ENCODE peak calls at places on chromosomes 3 and 15, in eight cellular contexts. F, W, I, U, Q, Z, K and V are unnamed samples.

GRCh38 chr3:162141232-162141631 is 644.6 kb downstream of the OTOL1 start:
- DNase-seq in W (no peak), I (no peak), U (no peak), Q (no peak), K (no peak), F (no peak), Z (no peak), V (peak)

GRCh38 chr3:128950223-128950938 is 43.5 kb downstream of the CFAP92 start:
- DNase-seq in F (no peak), W (no peak), U (peak), Z (no peak), Q (peak), I (peak), K (peak), V (no peak)

GRCh38 chr3:10770547-10770946 is 45.5 kb upstream of the SLC6A11 start:
- DNase-seq in Q (no peak), F (no peak), W (no peak), U (no peak), I (peak), K (no peak), Z (no peak), V (no peak)

GRCh38 chr3:15332405-15333098 is at the start of gene SH3BP5:
- DNase-seq in I (peak), Z (peak), K (peak), W (peak), U (peak), Q (peak), F (peak), V (no peak)

GRCh38 chr15:93349146-93349545 is 260.1 kb upstream of the RGMA start:
- DNase-seq in K (peak), Z (no peak), U (no peak), W (no peak), F (no peak), Q (no peak), I (no peak), V (no peak)

GRCh38 chr3:121529308-121529707 is 16.5 kb downstream of the POLQ start:
- DNase-seq in U (no peak), I (no peak), K (no peak), Q (no peak), W (no peak), Z (no peak), F (no peak), V (no peak)

GRCh38 chr3:76044601-76045600 is 259.6 kb upstream of the ZNF717 start:
- DNase-seq in I (peak), F (peak), K (peak), Z (peak), W (peak), U (peak), Q (peak), V (peak)

GRCh38 chr15:40500584-40501330 is 30.0 kb downstream of the CHST14 start:
- DNase-seq in Q (no peak), K (no peak), W (no peak), F (no peak), U (no peak), Z (no peak), I (no peak), V (no peak)

GRCh38 chr3:116848402-116848801 is 138.8 kb downstream of the TUSC7 start:
- DNase-seq in K (no peak), F (no peak), U (no peak), I (no peak), Q (no peak), Z (no peak), W (no peak), V (no peak)

GRCh38 chr3:30714104-30714503 is 107.7 kb downstream of the TGFBR2 start:
- DNase-seq in K (no peak), W (no peak), I (no peak), U (no peak), F (no peak), Z (no peak), Q (no peak), V (no peak)

GRCh38 chr3:123914829-123915228 is 30.7 kb upstream of the MYLK start:
- DNase-seq in Z (no peak), I (no peak), Q (no peak), W (no peak), U (no peak), K (no peak), F (no peak), V (no peak)
- TF ChIP-seq CTCF in Z (no peak), I (no peak), Q (no peak), W (no peak), U (no peak), K (no peak), F (no peak), V (no peak)

DNA sequence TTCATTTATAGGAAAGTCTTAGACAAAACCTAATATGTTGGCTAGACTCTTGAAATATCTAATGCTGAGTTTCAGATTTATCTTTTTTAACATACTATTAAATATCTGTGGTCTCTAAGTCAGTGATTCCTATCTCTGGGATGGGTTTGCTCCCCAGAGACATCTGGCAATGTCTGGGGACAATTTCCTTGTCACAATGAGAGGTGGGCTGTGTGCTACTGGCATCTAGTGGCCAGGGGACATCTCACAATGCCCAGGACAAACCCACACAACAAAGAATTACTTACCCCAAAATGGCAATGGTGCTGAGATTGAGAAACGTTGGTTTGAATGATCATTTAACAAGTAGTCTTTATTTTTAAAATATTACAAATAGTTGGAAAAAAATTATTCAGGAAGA is 602.1 kb downstream of the MAGI1 start:
- DNase-seq in I (peak), Z (peak), Q (peak), U (peak), F (peak), K (peak), W (no peak), V (no peak)
- TF ChIP-seq CTCF in I (peak), Z (no peak), Q (peak), U (peak), F (peak), K (peak), W (no peak), V (peak)

GRCh38 chr3:55165704-55166103 is 237.8 kb upstream of the LRTM1 start:
- DNase-seq in Q (no peak), I (no peak), K (no peak), Z (no peak), W (no peak), U (no peak), F (no peak), V (no peak)

GRCh38 chr3:55164876-55165275 is 237.0 kb upstream of the LRTM1 start:
- DNase-seq in K (no peak), W (no peak), U (no peak), I (no peak), Q (no peak), F (no peak), Z (no peak), V (no peak)

GRCh38 chr3:55167586-55168317 is 239.9 kb upstream of the LRTM1 start:
- DNase-seq in Q (no peak), W (no peak), K (no peak), U (no peak), F (no peak), I (no peak), Z (no peak), V (no peak)

GRCh38 chr3:55165278-55165677 is 237.4 kb upstream of the LRTM1 start:
- DNase-seq in W (no peak), K (no peak), Q (no peak), Z (no peak), U (no peak), F (no peak), I (no peak), V (no peak)

GRCh38 chr3:55166577-55167555 is 239.0 kb upstream of the LRTM1 start:
- DNase-seq in Q (no peak), Z (no peak), U (peak), W (no peak), F (no peak), K (no peak), I (no peak), V (no peak)
- TF ChIP-seq CTCF in Q (no peak), Z (no peak), U (no peak), W (no peak), F (no peak), K (no peak), I (no peak), V (no peak)

GRCh38 chr15:51759557-51760070 is 8.2 kb downstream of the TMOD2 start:
- DNase-seq in I (peak), W (no peak), Z (peak), U (peak), K (peak), F (no peak), Q (no peak), V (peak)

GRCh38 chr15:51755790-51756189 is 4.4 kb downstream of the TMOD2 start:
- DNase-seq in I (no peak), W (no peak), F (no peak), K (no peak), U (no peak), Q (no peak), Z (no peak), V (no peak)

GRCh38 chr15:51756482-51756881 is 5.1 kb downstream of the TMOD2 start:
- DNase-seq in U (no peak), Q (no peak), W (no peak), F (no peak), Z (no peak), K (no peak), I (no peak), V (no peak)

GRCh38 chr15:51758645-51759044 is 7.2 kb downstream of the TMOD2 start:
- DNase-seq in I (no peak), F (no peak), Q (no peak), U (no peak), Z (no peak), K (no peak), W (peak), V (no peak)

DNA sequence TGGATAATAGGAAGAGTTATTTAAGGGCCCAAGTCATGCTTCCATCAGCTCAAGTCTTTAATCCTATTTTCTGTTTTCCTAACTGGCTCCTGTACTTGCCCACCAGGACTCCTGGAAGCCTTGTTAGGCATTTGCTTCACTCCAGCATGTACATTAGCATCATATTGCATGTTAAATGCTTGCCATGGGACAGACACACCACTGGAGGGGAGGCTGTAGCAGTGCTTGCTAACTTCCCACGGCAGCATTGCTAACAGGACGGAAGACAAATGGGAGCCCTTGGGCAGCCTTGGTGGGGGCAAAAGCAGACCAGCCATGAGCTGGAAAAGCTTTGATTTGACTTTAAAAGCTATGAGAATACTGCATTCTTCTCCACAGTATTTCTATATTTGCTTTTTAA is 6.1 kb downstream of the TMOD2 start:
- DNase-seq in F (no peak), Q (no peak), Z (no peak), W (no peak), I (no peak), K (no peak), U (no peak), V (no peak)
- TF ChIP-seq CTCF in F (no peak), Q (no peak), Z (no peak), W (no peak), I (no peak), K (no peak), U (no peak), V (no peak)

GRCh38 chr3:12818273-12818672 is 21.8 kb downstream of the CAND2 start:
- DNase-seq in W (no peak), I (no peak), U (no peak), Z (no peak), F (no peak), K (no peak), Q (no peak), V (no peak)

GRCh38 chr3:12818773-12819172 is 22.3 kb downstream of the CAND2 start:
- DNase-seq in K (no peak), I (no peak), W (no peak), Q (no peak), F (no peak), U (no peak), Z (no peak), V (no peak)

GRCh38 chr3:12817341-12817705 is 20.8 kb downstream of the CAND2 start:
- DNase-seq in Q (no peak), K (no peak), W (no peak), I (no peak), F (no peak), U (no peak), Z (no peak), V (no peak)

GRCh38 chr3:12824299-12824698 is 17.1 kb downstream of the RPL32 start:
- DNase-seq in U (no peak), Z (no peak), F (no peak), Q (no peak), W (no peak), K (no peak), I (no peak), V (no peak)

DNA sequence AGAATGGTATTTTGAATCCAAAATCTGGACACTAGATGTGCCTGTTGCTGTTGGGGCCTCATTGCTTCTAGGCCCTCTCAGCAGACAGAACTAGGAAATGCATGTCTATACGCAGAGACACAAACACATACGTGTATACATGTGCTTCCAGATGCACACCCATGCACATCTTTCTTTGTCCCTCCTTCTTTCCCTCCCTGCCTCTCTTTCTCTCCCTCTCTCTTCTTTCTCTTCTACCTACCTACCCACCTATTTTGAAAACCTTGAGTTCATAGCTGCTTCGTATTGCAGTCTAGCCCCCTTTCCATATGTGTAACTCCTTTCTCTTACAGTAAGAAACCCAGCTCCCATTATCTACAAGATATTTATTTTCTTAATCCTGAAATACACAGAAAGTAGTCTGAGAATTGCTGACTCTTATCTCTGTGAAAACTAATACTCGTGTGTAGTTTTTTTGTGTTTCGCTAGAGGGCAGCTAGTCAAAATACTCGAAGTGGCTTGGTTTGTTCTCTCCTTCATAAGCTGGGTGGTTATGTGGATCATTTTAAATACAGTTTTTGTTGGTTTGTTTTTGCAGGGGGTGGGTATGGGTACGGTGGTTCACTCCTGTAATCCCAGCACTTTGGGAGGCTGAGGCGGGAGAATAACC is 18.5 kb downstream of the RPL32 start:
- DNase-seq in F (no peak), Q (no peak), Z (no peak), W (no peak), K (no peak), I (no peak), U (no peak), V (no peak)
- TF ChIP-seq CTCF in F (peak), Q (peak), Z (no peak), W (peak), K (peak), I (peak), U (peak), V (peak)

GRCh38 chr3:67037615-67038014 is 39.5 kb downstream of the KBTBD8 start:
- DNase-seq in Z (no peak), Q (no peak), F (no peak), U (no peak), I (no peak), W (no peak), K (no peak), V (no peak)
- TF ChIP-seq CTCF in Z (no peak), Q (no peak), F (no peak), U (no peak), I (no peak), W (no peak), K (no peak), V (no peak)

GRCh38 chr3:160956785-160957184 is 148.4 kb downstream of the B3GALNT1 start:
- DNase-seq in I (no peak), W (no peak), F (no peak), Q (no peak), K (no peak), Z (no peak), U (peak), V (no peak)
- TF ChIP-seq CTCF in I (peak), W (no peak), F (no peak), Q (peak), K (no peak), Z (no peak), U (peak), V (peak)

DNA sequence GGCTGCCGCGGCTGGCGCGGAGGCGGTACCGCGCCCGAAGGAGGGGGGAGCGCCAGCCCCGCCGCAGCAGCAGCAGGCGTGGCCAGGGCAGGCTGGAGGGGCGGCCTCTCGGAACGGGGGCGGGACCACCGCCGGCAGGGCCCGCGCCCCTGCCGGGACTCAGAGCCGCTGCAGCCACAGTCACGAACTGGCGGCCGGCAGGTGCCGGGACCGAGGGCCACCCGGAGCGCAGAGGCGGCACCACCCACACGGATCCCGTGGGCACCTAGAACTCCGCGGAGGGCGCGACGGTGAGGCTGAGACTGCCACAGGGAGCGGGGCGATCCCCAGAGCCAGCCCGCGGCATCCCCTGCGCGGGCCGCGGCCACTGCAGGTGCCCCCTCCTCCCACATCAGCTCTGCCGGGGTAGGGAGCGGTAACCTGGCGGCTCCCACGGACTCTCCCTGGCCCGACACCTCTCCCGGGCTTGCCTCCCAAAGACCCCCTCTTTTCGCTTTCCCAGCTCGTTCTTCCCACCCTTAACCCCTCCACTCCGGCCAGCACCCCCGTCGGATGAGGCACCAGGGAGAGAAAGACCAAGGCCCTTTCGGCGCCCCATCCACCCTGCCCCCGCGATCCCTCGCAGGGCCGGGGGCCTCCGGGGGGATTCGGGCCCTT is at the start of gene VWA5B2:
- DNase-seq in I (peak), K (peak), W (no peak), Q (peak), Z (peak), U (peak), F (peak), V (no peak)
- TF ChIP-seq CTCF in I (peak), K (peak), W (no peak), Q (peak), Z (no peak), U (peak), F (peak), V (peak)